ENCODE peak calls at places on chromosomes 16 and 17, in four cellular contexts. M is RPMI7951; X is activated effector memory CD4-positive, alpha-beta T cell treated with Interleukin-2 at 50 U/mL for 16 hours; E is hypothalamus. K is an unnamed sample.

GRCh38 chr16:55146939-55147338 is 177.1 kb upstream of the IRX6 start:
- DNase-seq in M (peak; percentile 71), X (no peak), E (no peak), K (no peak)

GRCh38 chr16:53775821-53776431 is 72.0 kb downstream of the FTO start:
- DNase-seq in M (peak; percentile 94), X (no peak), E (no peak), K (peak; percentile 78)

GRCh38 chr16:17369441-17369951 is 101.3 kb downstream of the XYLT1 start:
- DNase-seq in M (peak; percentile 43), X (peak; percentile 76), E (no peak), K (no peak)

GRCh38 chr17:39750131-39751015 is 12.6 kb downstream of the GRB7 start:
- DNase-seq in M (no peak), X (no peak), E (no peak), K (no peak)

GRCh38 chr17:79941088-79942010 is 94.3 kb downstream of the TBC1D16 start:
- DNase-seq in M (no peak), X (no peak), E (no peak), K (peak; percentile 37)

GRCh38 chr16:19140392-19140791 is 26.6 kb downstream of the ITPRIPL2 start:
- DNase-seq in M (no peak), X (no peak), E (no peak), K (no peak)

GRCh38 chr16:70635356-70636016 is 10.9 kb upstream of the IL34 start:
- DNase-seq in M (no peak), X (no peak), E (no peak), K (no peak)

GRCh38 chr17:42846594-42847280 is 2.4 kb downstream of the AOC2 start:
- DNase-seq in M (no peak), X (no peak), E (no peak), K (no peak)

GRCh38 chr17:74573169-74573568 is 5.9 kb upstream of the CD300H start:
- DNase-seq in M (no peak), X (no peak), E (no peak), K (no peak)

GRCh38 chr16:88481851-88482250 is 28.8 kb downstream of the ZFPM1 start:
- DNase-seq in M (no peak), X (no peak), E (no peak), K (no peak)

GRCh38 chr16:29028457-29029167 is 43.8 kb downstream of the LAT start:
- DNase-seq in M (no peak), X (no peak), E (no peak), K (no peak)

GRCh38 chr17:17351356-17351891 is 48.3 kb downstream of the NT5M start:
- DNase-seq in M (no peak), X (no peak), E (no peak), K (no peak)

GRCh38 chr17:42050360-42051012 is at the start of gene C17orf113:
- DNase-seq in M (peak; percentile 35), X (peak; percentile 27), E (peak; percentile 18), K (no peak)

GRCh38 chr17:42422412-42422957 is 571 bp downstream of the CAVIN1 start:
- DNase-seq in M (no peak), X (no peak), E (no peak), K (no peak)

GRCh38 chr17:80791758-80792284 is 199.8 kb upstream of the CHMP6 start:
- DNase-seq in M (peak; percentile 99), X (peak; percentile 31), E (no peak), K (no peak)

GRCh38 chr17:68195667-68196393 is 52.0 kb upstream of the AMZ2 start:
- DNase-seq in M (no peak), X (no peak), E (no peak), K (no peak)

K was measured in breast epithelium.